ENCODE peak calls at places on chromosomes 3 and 15, in four cellular contexts. N is suprapubic skin, V is SK-MEL-5, W is kidney. B is an unnamed sample.

GRCh38 chr15:48177383-48177874 is 666 bp downstream of the MYEF2 start:
- DNase-seq in N (no peak), V (no peak), W (no peak), B (no peak)

GRCh38 chr15:34734303-34734702 is 20.5 kb downstream of the GJD2 start:
- DNase-seq in N (no peak), V (no peak), W (no peak), B (no peak)

GRCh38 chr3:62888180-62888579 is 13.0 kb upstream of the CADPS start:
- DNase-seq in N (no peak), V (no peak), W (no peak), B (no peak)

GRCh38 chr3:126456211-126456610 is 19.5 kb downstream of the ZXDC start:
- DNase-seq in N (peak; percentile 40), V (no peak), W (peak; percentile 21), B (peak; percentile 68)

GRCh38 chr3:187971629-187972028 is 182.3 kb upstream of the LPP start:
- DNase-seq in N (no peak), V (no peak), W (no peak), B (no peak)

GRCh38 chr3:15276028-15276717 is 56.2 kb downstream of the SH3BP5 start:
- DNase-seq in N (peak; percentile 33), V (peak; percentile 77), W (no peak), B (peak; percentile 67)

GRCh38 chr3:62615258-62615840 is 242.0 kb upstream of the FEZF2 start:
- DNase-seq in N (no peak), V (no peak), W (no peak), B (no peak)

GRCh38 chr15:26013946-26014345 is 150.8 kb upstream of the ATP10A start:
- DNase-seq in N (no peak), V (no peak), W (no peak), B (no peak)

GRCh38 chr15:100588638-100589242 is 13.2 kb downstream of the LINS1 start:
- DNase-seq in N (no peak), V (no peak), W (no peak), B (no peak)

GRCh38 chr3:159882784-159883779 is 105.6 kb upstream of the IL12A start:
- DNase-seq in N (no peak), V (no peak), W (no peak), B (no peak)

GRCh38 chr15:83810110-83810509 is 156.2 kb downstream of the ADAMTSL3 start:
- DNase-seq in N (no peak), V (no peak), W (no peak), B (no peak)

GRCh38 chr15:42133356-42133755 is 23.1 kb downstream of the PLA2G4F start:
- DNase-seq in N (no peak), V (no peak), W (no peak), B (no peak)

GRCh38 chr15:85403745-85404144 is 23.3 kb downstream of the AKAP13 start:
- DNase-seq in N (no peak), V (no peak), W (no peak), B (no peak)

GRCh38 chr3:88742066-88742465 is 365.4 kb upstream of the EPHA3 start:
- DNase-seq in N (no peak), V (no peak), W (no peak), B (no peak)

GRCh38 chr3:155026999-155027591 is 53.0 kb upstream of the MME start:
- DNase-seq in N (no peak), V (no peak), W (no peak), B (no peak)

GRCh38 chr3:195140816-195141793 is 129.9 kb downstream of the XXYLT1 start:
- DNase-seq in N (no peak), V (no peak), W (no peak), B (no peak)

GRCh38 chr3:117725314-117725713 is 1015.7 kb downstream of the TUSC7 start:
- DNase-seq in N (no peak), V (no peak), W (no peak), B (no peak)

GRCh38 chr3:65685621-65686020 is 353.1 kb downstream of the MAGI1 start:
- DNase-seq in N (no peak), V (no peak), W (no peak), B (no peak)

GRCh38 chr15:52738311-52738710 is 51.8 kb downstream of the ONECUT1 start:
- DNase-seq in N (no peak), V (no peak), W (no peak), B (no peak)

GRCh38 chr15:70209499-70209898 is 111.8 kb upstream of the TLE3 start:
- DNase-seq in N (no peak), V (no peak), W (no peak), B (no peak)

GRCh38 chr3:120425877-120426276 is 24.9 kb downstream of the FSTL1 start:
- DNase-seq in N (no peak), V (no peak), W (no peak), B (peak; percentile 74)

B was measured in coronary artery.